ENCODE peak calls at places on chromosomes 13 and 19, in eight cellular contexts. P is MM.1S, W is PC-3, D is neural progenitor cell, R is OCI-LY7, H is hepatocyte, C is SK-N-SH, S is GM23338. B is an unnamed sample. For H4K20me1, the result is how much of the 10 kb centered on the place peaks cover.

GRCh38 chr13:95734124-95734523 is 57.2 kb downstream of the DNAJC3 start:
- DNase-seq in P (no peak), W (no peak), D (no peak), R (no peak), H (no peak), C (no peak), S (no peak), B (no peak)

GRCh38 chr19:45553464-45553863 is 31.1 kb downstream of the OPA3 start:
- DNase-seq in P (no peak), W (no peak), D (peak), R (no peak), H (peak), C (no peak), S (peak), B (no peak)

GRCh38 chr19:52248256-52248655 is 21.1 kb upstream of the ZNF766 start:
- DNase-seq in P (peak), W (peak), D (peak), R (peak), H (peak), C (peak), S (peak), B (peak)

GRCh38 chr13:94632227-94632980 is 30.7 kb downstream of the GPR180 start:
- DNase-seq in P (no peak), W (no peak), D (no peak), R (no peak), H (no peak), C (no peak), S (peak), B (no peak)

GRCh38 chr19:12784394-12784870 is 6.9 kb upstream of the JUNB start:
- DNase-seq in P (no peak), W (no peak), D (no peak), R (peak), H (no peak), C (no peak), S (no peak), B (no peak)

GRCh38 chr19:738509-739128 is 12.3 kb upstream of the MISP start:
- DNase-seq in P (no peak), W (no peak), D (no peak), R (no peak), H (peak), C (no peak), S (no peak), B (no peak)

GRCh38 chr13:71754407-71754974 is 112.5 kb downstream of the DACH1 start:
- DNase-seq in P (no peak), W (no peak), D (no peak), R (no peak), H (no peak), C (no peak), S (peak), B (no peak)

GRCh38 chr13:104648291-104648690 is 1582.1 kb upstream of the SLC10A2 start:
- DNase-seq in P (no peak), W (no peak), D (no peak), R (no peak), H (no peak), C (no peak), S (no peak), B (no peak)

GRCh38 chr19:31064486-31064885 is 284.8 kb downstream of the TSHZ3 start:
- DNase-seq in P (no peak), W (no peak), D (no peak), R (no peak), H (no peak), C (peak), S (no peak), B (no peak)

GRCh38 chr13:21458816-21459701 is at the start of gene ZDHHC20:
- DNase-seq in P (peak), W (peak), D (peak), R (peak), H (peak), C (peak), S (peak), B (no peak)

GRCh38 chr19:43639507-43640423 is at the start of gene CADM4:
- DNase-seq in P (no peak), W (no peak), D (peak), R (no peak), H (peak), C (peak), S (peak), B (no peak)

GRCh38 chr13:45086484-45086883 is 33.8 kb upstream of the GTF2F2 start:
- DNase-seq in P (no peak), W (peak), D (no peak), R (no peak), H (no peak), C (no peak), S (no peak), B (no peak)

GRCh38 chr13:44088409-44088808 is 208.7 kb downstream of the LACC1 start:
- DNase-seq in P (no peak), W (no peak), D (no peak), R (no peak), H (no peak), C (no peak), S (no peak), B (no peak)

GRCh38 chr13:24261566-24261965 is 47.8 kb upstream of the C1QTNF9 start:
- DNase-seq in P (peak), W (no peak), D (no peak), R (no peak), H (no peak), C (no peak), S (no peak), B (no peak)

GRCh38 chr13:106284358-106284757 is 251.1 kb downstream of the EFNB2 start:
- DNase-seq in P (no peak), W (peak), D (no peak), R (no peak), H (no peak), C (no peak), S (no peak), B (no peak)

GRCh38 chr13:112248909-112249592 is 127.1 kb upstream of the SPACA7 start:
- DNase-seq in P (no peak), W (no peak), D (no peak), R (no peak), H (no peak), C (no peak), S (no peak), B (no peak)

GRCh38 chr19:43664008-43664407 is 6.0 kb downstream of the PLAUR start:
- DNase-seq in P (peak), W (no peak), D (no peak), R (peak), H (no peak), C (no peak), S (no peak), B (no peak)

GRCh38 chr13:32938907-32939306 is 77.3 kb upstream of the KL start:
- DNase-seq in P (no peak), W (peak), D (no peak), R (no peak), H (no peak), C (no peak), S (no peak), B (no peak)

GRCh38 chr19:55526216-55527196 is 10.4 kb downstream of the SBK2 start:
- DNase-seq in P (no peak), W (peak), D (no peak), R (no peak), H (peak), C (peak), S (peak), B (no peak)

GRCh38 chr19:7202888-7203287 is 91.3 kb downstream of the INSR start:
- DNase-seq in P (no peak), W (no peak), D (no peak), R (no peak), H (no peak), C (no peak), S (no peak), B (no peak)

GRCh38 chr19:38975214-38975860 is at the start of gene FBXO17:
- DNase-seq in P (no peak), W (no peak), D (peak), R (no peak), H (peak), C (peak), S (peak), B (no peak)

GRCh38 chr19:48512504-48513288 is 1.1 kb upstream of the LMTK3 start:
- DNase-seq in P (no peak), W (no peak), D (peak), R (no peak), H (no peak), C (no peak), S (no peak), B (no peak)

GRCh38 chr19:53881482-53882390 is at the start of gene PRKCG:
- DNase-seq in P (no peak), W (peak), D (peak), R (no peak), H (peak), C (peak), S (peak), B (no peak)

GRCh38 chr19:1685046-1685445 is 32.6 kb upstream of the TCF3 start:
- DNase-seq in P (no peak), W (no peak), D (no peak), R (no peak), H (no peak), C (peak), S (no peak), B (no peak)

GRCh38 chr13:40464349-40464748 is 202.1 kb downstream of the FOXO1 start:
- DNase-seq in P (no peak), W (no peak), D (no peak), R (peak), H (no peak), C (no peak), S (no peak), B (no peak)

GRCh38 chr13:113086991-113087922 is 18.3 kb upstream of the F7 start:
- DNase-seq in P (no peak), W (no peak), D (no peak), R (no peak), H (no peak), C (no peak), S (no peak), B (no peak)

DNA sequence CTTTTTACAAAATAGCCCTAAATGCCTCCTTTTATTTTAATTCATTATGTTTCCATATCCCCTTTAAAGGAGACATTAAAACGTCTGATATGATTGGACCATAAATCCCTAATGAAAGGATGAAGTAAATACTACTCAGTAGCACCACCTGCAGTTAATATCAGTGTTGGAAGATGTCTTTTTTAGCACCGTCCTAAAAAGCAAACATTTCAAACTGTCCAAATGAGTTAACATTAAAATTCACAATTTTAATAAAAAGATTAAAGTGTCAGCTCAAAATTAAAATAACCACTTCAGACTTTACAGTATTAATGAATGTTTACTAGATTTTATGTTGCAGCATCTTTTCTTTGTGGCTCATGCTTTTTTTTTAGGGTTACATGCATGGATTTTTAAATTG is 12.3 kb downstream of the ZNF507 start:
- DNase-seq in P (no peak), W (peak), D (no peak), R (no peak), H (no peak), C (no peak), S (no peak), B (no peak)
- H4K20me1 ChIP-seq in P (under half), W (under half), D (under half), R (under half), H (under half), C (under half), S (under half), B (under half)

DNA sequence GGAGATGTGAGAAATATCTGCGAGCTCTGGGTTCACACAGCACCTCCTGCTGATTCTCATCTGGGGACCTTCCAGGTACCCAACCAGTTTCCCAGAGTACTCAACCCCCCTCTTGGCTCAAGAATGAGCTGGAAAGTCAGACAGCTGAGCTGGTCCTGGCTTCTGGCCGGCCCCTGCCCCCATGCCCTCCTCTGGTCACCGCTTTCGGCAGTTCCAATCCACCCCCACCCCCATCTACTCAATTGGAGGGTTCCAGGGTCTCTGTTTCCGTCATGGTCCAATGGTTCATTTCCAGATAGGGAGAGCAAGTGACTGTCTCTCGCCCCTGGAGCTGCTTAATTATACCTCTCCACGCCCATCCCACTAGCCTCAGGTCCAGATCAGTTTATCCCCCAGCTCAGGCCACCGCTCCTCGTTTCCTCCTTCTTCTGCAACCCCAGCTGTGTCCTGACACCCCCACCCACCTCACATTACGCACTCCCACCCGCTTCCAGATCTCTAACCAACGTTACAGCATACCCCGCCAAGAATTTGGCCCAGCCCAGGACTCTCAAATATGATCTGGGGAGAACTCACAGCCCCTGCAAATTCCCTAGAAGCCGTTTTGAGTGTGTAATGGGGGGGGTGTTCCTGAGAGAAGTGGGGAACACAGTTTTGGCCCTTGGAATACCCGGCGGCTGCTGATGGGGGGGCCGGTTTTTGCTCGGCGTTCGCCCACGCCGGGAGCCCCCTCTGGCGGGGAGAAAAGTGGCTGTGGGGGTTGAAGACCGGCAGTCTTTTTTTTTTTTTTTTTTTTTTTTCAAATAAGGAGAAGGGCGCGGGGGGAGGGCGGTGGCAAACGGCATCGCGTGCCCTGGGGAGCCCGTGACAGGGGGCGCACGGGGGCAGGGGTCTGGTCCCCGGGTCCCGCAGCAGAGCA is 1.8 kb upstream of the PDE4A start:
- DNase-seq in P (no peak), W (no peak), D (peak), R (peak), H (peak), C (peak), S (peak), B (no peak)
- TF ChIP-seq CTCF in P (peak), W (no peak), D (peak), R (peak), H (no peak), C (peak), S (no peak), B (peak)

GRCh38 chr13:41864658-41865057 is 96.3 kb downstream of the VWA8 start:
- DNase-seq in P (no peak), W (no peak), D (no peak), R (no peak), H (no peak), C (no peak), S (no peak), B (no peak)
- TF ChIP-seq EZH2phosphoT487 in P (no peak), W (no peak), D (no peak), R (no peak), H (no peak), C (no peak), S (no peak), B (no peak)

DNA sequence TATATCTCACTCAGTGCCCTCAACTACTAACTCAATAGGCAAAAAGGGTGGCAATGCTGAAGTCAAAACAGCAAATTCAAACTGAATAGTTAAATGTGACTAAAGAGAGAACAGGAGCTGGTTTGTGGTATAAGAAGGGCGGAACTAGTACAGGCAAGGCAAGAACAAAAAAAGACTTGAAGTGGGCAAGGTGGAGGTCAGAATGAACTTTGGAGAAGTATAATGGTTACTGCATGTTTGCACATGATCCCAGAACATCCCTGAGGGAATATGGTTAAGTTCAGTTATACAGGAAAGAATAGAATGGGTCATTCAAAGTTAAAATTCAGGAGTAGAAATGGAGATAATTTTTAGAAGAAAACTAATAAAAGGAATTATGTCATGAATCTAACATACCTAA is 85.5 kb downstream of the DIAPH3 start:
- DNase-seq in P (no peak), W (no peak), D (no peak), R (no peak), H (no peak), C (no peak), S (no peak), B (no peak)
- H4K20me1 ChIP-seq in P (under half), W (under half), D (under half), R (under half), H (under half), C (under half), S (under half), B (under half)

DNA sequence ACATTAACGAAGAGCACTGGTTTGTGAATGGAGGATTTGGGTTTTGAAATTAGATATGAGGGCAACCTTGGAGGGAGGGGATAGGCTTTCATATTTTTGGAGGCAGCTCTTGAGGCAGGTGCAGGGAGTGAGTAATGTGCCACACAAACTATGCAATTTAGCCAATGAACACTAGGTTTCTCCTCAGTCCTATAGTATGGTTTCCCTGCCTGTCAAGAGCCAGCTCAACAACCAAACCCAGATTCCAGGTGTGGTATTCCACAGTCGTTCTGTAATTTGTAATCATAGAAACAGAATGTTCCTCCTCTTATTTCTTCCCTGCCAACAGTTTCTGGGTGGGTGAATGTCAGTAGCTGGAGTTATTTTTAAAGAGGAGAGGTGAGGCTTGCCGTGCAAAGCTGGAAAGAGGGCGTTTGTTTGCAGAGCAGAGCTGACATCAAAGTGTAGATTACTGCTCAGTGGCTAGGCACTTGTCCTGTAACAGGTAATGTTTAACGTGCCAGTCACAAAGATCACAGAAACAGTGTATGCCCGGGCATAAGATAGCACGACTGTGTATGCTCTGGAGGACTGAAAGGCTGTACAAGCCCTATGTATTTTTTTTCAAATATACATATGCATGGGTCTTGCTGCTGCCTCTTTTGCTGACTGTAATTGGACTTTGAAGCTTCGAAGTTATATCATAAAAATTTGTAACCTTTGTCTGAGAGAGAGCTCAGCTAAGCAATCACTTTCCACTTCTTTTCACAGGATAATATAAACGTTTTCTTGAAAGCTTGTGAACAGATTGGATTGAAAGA is 124.3 kb downstream of the LMO7 start:
- DNase-seq in P (no peak), W (peak), D (no peak), R (no peak), H (peak), C (no peak), S (no peak), B (peak)
- TF ChIP-seq CTCF in P (no peak), W (peak), D (no peak), R (no peak), H (peak), C (no peak), S (no peak), B (no peak)

GRCh38 chr13:99398071-99398470 is 90.9 kb upstream of the GPR183 start:
- DNase-seq in P (no peak), W (no peak), D (no peak), R (no peak), H (no peak), C (no peak), S (no peak), B (no peak)

GRCh38 chr13:99393791-99394735 is 86.9 kb upstream of the GPR183 start:
- DNase-seq in P (no peak), W (no peak), D (no peak), R (no peak), H (no peak), C (no peak), S (no peak), B (no peak)

GRCh38 chr13:99395436-99395835 is 88.2 kb upstream of the GPR183 start:
- DNase-seq in P (no peak), W (no peak), D (no peak), R (no peak), H (no peak), C (no peak), S (no peak), B (no peak)

GRCh38 chr13:99398916-99399622 is 91.9 kb upstream of the GPR183 start:
- DNase-seq in P (no peak), W (no peak), D (no peak), R (no peak), H (no peak), C (no peak), S (no peak), B (no peak)

DNA sequence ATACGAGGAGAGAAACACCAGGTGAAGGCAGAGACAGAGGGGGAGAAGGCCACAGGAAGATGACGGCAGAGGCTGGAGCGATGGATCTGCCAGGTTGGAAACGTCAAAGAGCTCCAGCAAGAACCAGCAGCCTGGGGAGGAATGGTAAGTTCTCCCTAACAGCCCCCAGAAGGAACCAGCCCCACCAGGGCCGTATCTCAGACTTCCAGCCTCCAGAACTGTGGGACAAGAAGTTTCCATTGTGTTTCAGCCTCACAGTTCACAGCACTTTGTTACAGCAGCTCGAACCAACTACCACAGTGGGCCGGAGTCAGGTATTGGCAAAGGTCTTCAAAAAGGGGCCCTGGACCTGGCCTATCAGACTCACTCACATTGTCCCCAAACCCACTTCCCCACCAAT is 89.2 kb upstream of the GPR183 start:
- DNase-seq in P (no peak), W (no peak), D (no peak), R (no peak), H (no peak), C (no peak), S (no peak), B (no peak)
- TF ChIP-seq EZH2phosphoT487 in P (no peak), W (no peak), D (no peak), R (no peak), H (no peak), C (no peak), S (no peak), B (no peak)

GRCh38 chr13:46577656-46578589 is 25.0 kb downstream of the LRCH1 start:
- DNase-seq in P (no peak), W (no peak), D (no peak), R (no peak), H (peak), C (no peak), S (no peak), B (no peak)
- H4K20me1 ChIP-seq in P (under half), W (under half), D (under half), R (under half), H (under half), C (under half), S (under half), B (under half)